ENCODE peak calls at places on chromosomes 1 and 21, in seven cellular contexts. One of them, this sample, is unnamed.

GRCh38 chr1:236389253-236389652 is 4.8 kb upstream of the EDARADD start:
- DNase-seq in K562: no peak
- DNase-seq in RWPE2: no peak
- DNase-seq in brain microvascular endothelial cell: no peak
- DNase-seq in right cardiac atrium: no peak
- DNase-seq in endothelial cell of umbilical vein: no peak
- DNase-seq in CD4-positive, alpha-beta memory T cell: no peak
- DNase-seq in this sample: no peak

GRCh38 chr1:39575191-39576015 is 1.2 kb downstream of the PABPC4 start:
- DNase-seq in K562: peak; percentile 85
- DNase-seq in RWPE2: no peak
- DNase-seq in brain microvascular endothelial cell: peak; percentile 66
- DNase-seq in right cardiac atrium: peak; percentile 84
- DNase-seq in endothelial cell of umbilical vein: peak; percentile 49
- DNase-seq in CD4-positive, alpha-beta memory T cell: peak; percentile 59
- DNase-seq in this sample: peak; percentile 47

GRCh38 chr21:42538479-42539275 is 25.0 kb downstream of the SLC37A1 start:
- DNase-seq in K562: no peak
- DNase-seq in RWPE2: no peak
- DNase-seq in brain microvascular endothelial cell: no peak
- DNase-seq in right cardiac atrium: no peak
- DNase-seq in endothelial cell of umbilical vein: no peak
- DNase-seq in CD4-positive, alpha-beta memory T cell: no peak
- DNase-seq in this sample: no peak

GRCh38 chr1:201606096-201606495 is 67.2 kb downstream of the NAV1 start:
- DNase-seq in K562: no peak
- DNase-seq in RWPE2: no peak
- DNase-seq in brain microvascular endothelial cell: no peak
- DNase-seq in right cardiac atrium: no peak
- DNase-seq in endothelial cell of umbilical vein: no peak
- DNase-seq in CD4-positive, alpha-beta memory T cell: no peak
- DNase-seq in this sample: no peak

GRCh38 chr1:205255941-205256780 is 28.4 kb downstream of the TMCC2 start:
- DNase-seq in K562: peak; percentile 91
- DNase-seq in RWPE2: no peak
- DNase-seq in brain microvascular endothelial cell: peak; percentile 86
- DNase-seq in right cardiac atrium: peak; percentile 94
- DNase-seq in endothelial cell of umbilical vein: peak; percentile 83
- DNase-seq in CD4-positive, alpha-beta memory T cell: peak; percentile 82
- DNase-seq in this sample: peak; percentile 85

GRCh38 chr1:200888349-200888838 is 6.3 kb upstream of the INAVA start:
- DNase-seq in K562: no peak
- DNase-seq in RWPE2: no peak
- DNase-seq in brain microvascular endothelial cell: no peak
- DNase-seq in right cardiac atrium: no peak
- DNase-seq in endothelial cell of umbilical vein: no peak
- DNase-seq in CD4-positive, alpha-beta memory T cell: peak; percentile 66
- DNase-seq in this sample: peak; percentile 68

GRCh38 chr1:99808391-99809115 is 41.6 kb upstream of the AGL start:
- DNase-seq in K562: peak; percentile 93
- DNase-seq in RWPE2: no peak
- DNase-seq in brain microvascular endothelial cell: peak; percentile 88
- DNase-seq in right cardiac atrium: no peak
- DNase-seq in endothelial cell of umbilical vein: peak; percentile 87
- DNase-seq in CD4-positive, alpha-beta memory T cell: peak; percentile 56
- DNase-seq in this sample: peak; percentile 34

GRCh38 chr1:99942723-99943122 is 27.1 kb upstream of the SLC35A3 start:
- DNase-seq in K562: peak; percentile 17
- DNase-seq in RWPE2: no peak
- DNase-seq in brain microvascular endothelial cell: no peak
- DNase-seq in right cardiac atrium: no peak
- DNase-seq in endothelial cell of umbilical vein: no peak
- DNase-seq in CD4-positive, alpha-beta memory T cell: no peak
- DNase-seq in this sample: no peak

GRCh38 chr1:34113887-34114286 is 51.1 kb downstream of the CSMD2 start:
- DNase-seq in K562: peak; percentile 15
- DNase-seq in RWPE2: no peak
- DNase-seq in brain microvascular endothelial cell: peak; percentile 1
- DNase-seq in right cardiac atrium: no peak
- DNase-seq in endothelial cell of umbilical vein: no peak
- DNase-seq in CD4-positive, alpha-beta memory T cell: no peak
- DNase-seq in this sample: no peak

GRCh38 chr1:33426906-33427305 is 4.0 kb downstream of the PHC2 start:
- DNase-seq in K562: no peak
- DNase-seq in RWPE2: no peak
- DNase-seq in brain microvascular endothelial cell: no peak
- DNase-seq in right cardiac atrium: no peak
- DNase-seq in endothelial cell of umbilical vein: no peak
- DNase-seq in CD4-positive, alpha-beta memory T cell: no peak
- DNase-seq in this sample: no peak

GRCh38 chr1:91805343-91805801 is 80.6 kb downstream of the TGFBR3 start:
- DNase-seq in K562: peak; percentile 16
- DNase-seq in RWPE2: no peak
- DNase-seq in brain microvascular endothelial cell: no peak
- DNase-seq in right cardiac atrium: no peak
- DNase-seq in endothelial cell of umbilical vein: no peak
- DNase-seq in CD4-positive, alpha-beta memory T cell: no peak
- DNase-seq in this sample: peak; percentile 34

GRCh38 chr1:91809267-91809666 is 76.7 kb downstream of the TGFBR3 start:
- DNase-seq in K562: no peak
- DNase-seq in RWPE2: no peak
- DNase-seq in brain microvascular endothelial cell: peak; percentile 36
- DNase-seq in right cardiac atrium: no peak
- DNase-seq in endothelial cell of umbilical vein: no peak
- DNase-seq in CD4-positive, alpha-beta memory T cell: no peak
- DNase-seq in this sample: no peak

GRCh38 chr1:91807921-91808620 is 77.9 kb downstream of the TGFBR3 start:
- DNase-seq in K562: no peak
- DNase-seq in RWPE2: no peak
- DNase-seq in brain microvascular endothelial cell: no peak
- DNase-seq in right cardiac atrium: no peak
- DNase-seq in endothelial cell of umbilical vein: no peak
- DNase-seq in CD4-positive, alpha-beta memory T cell: no peak
- DNase-seq in this sample: no peak

GRCh38 chr1:91806146-91806545 is 79.8 kb downstream of the TGFBR3 start:
- DNase-seq in K562: no peak
- DNase-seq in RWPE2: no peak
- DNase-seq in brain microvascular endothelial cell: no peak
- DNase-seq in right cardiac atrium: no peak
- DNase-seq in endothelial cell of umbilical vein: no peak
- DNase-seq in CD4-positive, alpha-beta memory T cell: no peak
- DNase-seq in this sample: no peak

DNA sequence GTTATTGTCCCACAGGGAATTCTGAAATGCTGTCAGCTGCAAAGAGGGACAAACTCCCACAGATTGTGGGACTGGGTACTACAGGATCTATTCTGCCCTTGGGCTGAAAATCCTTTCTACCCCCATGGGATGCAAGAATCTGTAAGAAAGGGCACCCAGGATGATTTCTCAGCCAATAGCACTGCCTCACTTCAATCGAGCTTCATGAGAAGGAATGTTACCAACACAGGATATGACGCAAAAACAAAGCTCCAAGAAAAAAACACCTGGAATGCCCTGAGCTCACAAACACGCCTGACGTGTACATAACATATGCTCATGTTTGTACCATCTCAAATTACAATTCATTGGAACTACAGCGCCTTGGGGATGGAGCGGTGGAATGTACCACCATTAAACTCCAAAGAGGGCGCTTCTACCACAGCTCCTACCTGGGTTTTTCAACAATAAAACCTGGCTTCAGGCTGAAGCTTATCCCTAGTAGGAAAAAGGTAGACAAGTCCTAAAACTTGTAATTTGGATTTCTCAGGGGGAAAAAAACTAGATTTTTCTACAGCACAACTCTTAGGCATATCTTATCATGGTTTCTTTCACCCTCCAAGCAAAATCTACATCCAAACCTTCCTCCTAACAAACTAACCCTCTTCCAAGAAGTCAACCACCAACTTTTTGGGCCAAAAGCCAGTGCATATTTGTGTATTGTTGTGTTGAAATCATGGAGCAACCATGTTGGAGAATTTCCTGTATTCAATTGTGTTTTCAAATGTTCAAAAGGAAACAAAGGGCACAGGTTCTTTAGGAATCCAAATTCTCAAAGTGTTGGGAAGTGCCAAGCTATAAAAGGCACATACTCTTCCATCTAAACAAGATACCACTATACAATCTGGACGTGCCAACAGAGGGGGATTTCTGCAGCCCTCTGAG is 78.9 kb downstream of the TGFBR3 start:
- DNase-seq in K562: no peak
- DNase-seq in RWPE2: no peak
- DNase-seq in brain microvascular endothelial cell: peak; percentile 26
- DNase-seq in right cardiac atrium: no peak
- DNase-seq in endothelial cell of umbilical vein: peak; percentile 81
- DNase-seq in CD4-positive, alpha-beta memory T cell: no peak
- DNase-seq in this sample: no peak
- H3K27ac ChIP-seq in K562: no peak overlapping the region
- H3K27ac ChIP-seq in RWPE2: no peak overlapping the region
- H3K27ac ChIP-seq in brain microvascular endothelial cell: no peak overlapping the region
- H3K27ac ChIP-seq in right cardiac atrium: no peak overlapping the region
- H3K27ac ChIP-seq in endothelial cell of umbilical vein: peak overlapping the region; percentile 7
- H3K27ac ChIP-seq in CD4-positive, alpha-beta memory T cell: no peak overlapping the region
- H3K27ac ChIP-seq in this sample: no peak overlapping the region

GRCh38 chr1:64470670-64471217 is 815 bp downstream of the CACHD1 start:
- DNase-seq in K562: no peak
- DNase-seq in RWPE2: no peak
- DNase-seq in brain microvascular endothelial cell: no peak
- DNase-seq in right cardiac atrium: peak; percentile 68
- DNase-seq in endothelial cell of umbilical vein: peak; percentile 46
- DNase-seq in CD4-positive, alpha-beta memory T cell: no peak
- DNase-seq in this sample: peak; percentile 49
- H3K27ac ChIP-seq in K562: no peak overlapping the region
- H3K27ac ChIP-seq in RWPE2: no peak overlapping the region
- H3K27ac ChIP-seq in brain microvascular endothelial cell: no peak overlapping the region
- H3K27ac ChIP-seq in right cardiac atrium: no peak overlapping the region
- H3K27ac ChIP-seq in endothelial cell of umbilical vein: peak overlapping the region; percentile 48
- H3K27ac ChIP-seq in CD4-positive, alpha-beta memory T cell: no peak overlapping the region
- H3K27ac ChIP-seq in this sample: no peak overlapping the region

GRCh38 chr1:7988576-7988975 is 27.1 kb downstream of the PARK7 start:
- DNase-seq in K562: no peak
- DNase-seq in RWPE2: no peak
- DNase-seq in brain microvascular endothelial cell: no peak
- DNase-seq in right cardiac atrium: no peak
- DNase-seq in endothelial cell of umbilical vein: no peak
- DNase-seq in CD4-positive, alpha-beta memory T cell: no peak
- DNase-seq in this sample: no peak
- H3K27ac ChIP-seq in K562: no peak overlapping the region
- H3K27ac ChIP-seq in RWPE2: peak overlapping the region; percentile 72
- H3K27ac ChIP-seq in brain microvascular endothelial cell: no peak overlapping the region
- H3K27ac ChIP-seq in right cardiac atrium: no peak overlapping the region
- H3K27ac ChIP-seq in endothelial cell of umbilical vein: no peak overlapping the region
- H3K27ac ChIP-seq in CD4-positive, alpha-beta memory T cell: no peak overlapping the region
- H3K27ac ChIP-seq in this sample: no peak overlapping the region

DNA sequence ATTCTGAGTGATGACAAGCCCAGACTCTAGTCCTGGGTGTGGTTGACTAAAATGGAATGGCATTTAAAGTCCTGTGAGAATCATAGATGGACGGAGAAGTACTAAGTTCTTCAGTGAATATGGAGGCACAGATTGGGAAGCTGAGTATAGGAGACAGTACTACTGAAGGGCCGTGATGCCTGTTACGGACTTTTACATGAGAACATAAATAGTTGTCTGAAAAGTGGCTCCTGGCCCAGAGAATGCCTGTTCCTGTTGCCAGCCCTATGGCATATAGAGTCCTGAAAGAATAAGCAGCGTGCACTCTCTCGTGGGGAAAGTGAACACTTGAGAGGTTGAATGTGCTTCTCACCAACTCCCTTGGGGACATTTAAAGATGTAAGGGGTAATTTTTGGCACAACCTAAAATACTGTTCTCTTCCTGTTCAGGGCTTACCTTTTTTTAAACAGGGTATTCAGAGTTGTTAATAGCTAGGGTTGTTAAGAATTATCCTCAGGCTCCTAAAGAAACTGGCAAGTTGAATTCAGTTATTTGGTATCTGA is 20.4 kb downstream of the CCT8 start:
- DNase-seq in K562: no peak
- DNase-seq in RWPE2: no peak
- DNase-seq in brain microvascular endothelial cell: no peak
- DNase-seq in right cardiac atrium: no peak
- DNase-seq in endothelial cell of umbilical vein: no peak
- DNase-seq in CD4-positive, alpha-beta memory T cell: no peak
- DNase-seq in this sample: no peak
- H3K27ac ChIP-seq in K562: no peak overlapping the region
- H3K27ac ChIP-seq in RWPE2: no peak overlapping the region
- H3K27ac ChIP-seq in brain microvascular endothelial cell: peak overlapping the region; percentile 43
- H3K27ac ChIP-seq in right cardiac atrium: no peak overlapping the region
- H3K27ac ChIP-seq in endothelial cell of umbilical vein: no peak overlapping the region
- H3K27ac ChIP-seq in CD4-positive, alpha-beta memory T cell: no peak overlapping the region
- H3K27ac ChIP-seq in this sample: no peak overlapping the region

GRCh38 chr1:154860154-154860870 is 9.8 kb downstream of the KCNN3 start:
- DNase-seq in K562: peak; percentile 58
- DNase-seq in RWPE2: no peak
- DNase-seq in brain microvascular endothelial cell: no peak
- DNase-seq in right cardiac atrium: no peak
- DNase-seq in endothelial cell of umbilical vein: no peak
- DNase-seq in CD4-positive, alpha-beta memory T cell: no peak
- DNase-seq in this sample: no peak
- H3K27ac ChIP-seq in K562: peak overlapping the region; percentile 47
- H3K27ac ChIP-seq in RWPE2: no peak overlapping the region
- H3K27ac ChIP-seq in brain microvascular endothelial cell: no peak overlapping the region
- H3K27ac ChIP-seq in right cardiac atrium: no peak overlapping the region
- H3K27ac ChIP-seq in endothelial cell of umbilical vein: no peak overlapping the region
- H3K27ac ChIP-seq in CD4-positive, alpha-beta memory T cell: no peak overlapping the region
- H3K27ac ChIP-seq in this sample: no peak overlapping the region

DNA sequence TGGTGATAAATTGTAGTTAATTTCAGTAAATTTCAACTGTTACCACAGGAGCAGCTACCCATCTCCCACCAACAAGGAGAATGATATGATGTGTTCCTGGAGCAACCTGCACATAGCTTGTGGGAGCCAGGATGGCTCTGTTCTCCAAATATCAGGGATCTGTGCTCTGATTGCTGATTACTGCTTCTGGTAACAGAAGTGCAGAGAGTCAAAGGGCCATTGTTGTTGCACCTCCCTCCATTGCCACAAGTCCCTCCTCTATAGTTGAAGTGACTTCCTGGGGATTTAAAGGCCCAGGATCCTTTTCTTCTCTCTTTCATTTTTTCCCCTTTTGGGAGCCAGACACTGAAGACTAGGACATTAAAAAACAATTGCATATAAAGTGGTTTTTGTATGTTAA is 51.6 kb upstream of the HPDL start:
- DNase-seq in K562: no peak
- DNase-seq in RWPE2: no peak
- DNase-seq in brain microvascular endothelial cell: no peak
- DNase-seq in right cardiac atrium: no peak
- DNase-seq in endothelial cell of umbilical vein: no peak
- DNase-seq in CD4-positive, alpha-beta memory T cell: no peak
- DNase-seq in this sample: no peak
- H3K27ac ChIP-seq in K562: no peak overlapping the region
- H3K27ac ChIP-seq in RWPE2: no peak overlapping the region
- H3K27ac ChIP-seq in brain microvascular endothelial cell: no peak overlapping the region
- H3K27ac ChIP-seq in right cardiac atrium: no peak overlapping the region
- H3K27ac ChIP-seq in endothelial cell of umbilical vein: no peak overlapping the region
- H3K27ac ChIP-seq in CD4-positive, alpha-beta memory T cell: no peak overlapping the region
- H3K27ac ChIP-seq in this sample: no peak overlapping the region

GRCh38 chr1:60850084-60850483 is 232.3 kb upstream of the NFIA start:
- DNase-seq in K562: no peak
- DNase-seq in RWPE2: no peak
- DNase-seq in brain microvascular endothelial cell: no peak
- DNase-seq in right cardiac atrium: no peak
- DNase-seq in endothelial cell of umbilical vein: no peak
- DNase-seq in CD4-positive, alpha-beta memory T cell: no peak
- DNase-seq in this sample: no peak
- H3K27ac ChIP-seq in K562: no peak overlapping the region
- H3K27ac ChIP-seq in RWPE2: no peak overlapping the region
- H3K27ac ChIP-seq in brain microvascular endothelial cell: no peak overlapping the region
- H3K27ac ChIP-seq in right cardiac atrium: no peak overlapping the region
- H3K27ac ChIP-seq in endothelial cell of umbilical vein: no peak overlapping the region
- H3K27ac ChIP-seq in CD4-positive, alpha-beta memory T cell: no peak overlapping the region
- H3K27ac ChIP-seq in this sample: no peak overlapping the region

This sample was measured in CD8-positive, alpha-beta T cell.